ENCODE peak calls at places on chromosomes 7 and 10, in four cellular contexts. Z is OCI-LY7, O is GM23248, C is SK-N-SH. L is an unnamed sample.
A peak's percentile ranks its signal among the peaks of the same experiment; 100 is the strongest.

GRCh38 chr7:156327474-156327873 is 313.1 kb upstream of the RNF32 start:
- DNase-seq in O (no peak), C (no peak), Z (no peak), L (no peak)

GRCh38 chr7:45695249-45695995 is 121.3 kb downstream of the ADCY1 start:
- DNase-seq in C (no peak), Z (no peak), O (no peak), L (no peak)

GRCh38 chr7:100867796-100868485 is 754 bp downstream of the TRIP6 start:
- DNase-seq in Z (no peak), O (peak; percentile 46), C (peak; percentile 46), L (peak; percentile 55)

GRCh38 chr10:71421075-71421434 is 24.3 kb downstream of the CDH23 start:
- DNase-seq in O (no peak), C (no peak), Z (no peak), L (no peak)

GRCh38 chr7:84647797-84648762 is 453.5 kb upstream of the SEMA3A start:
- DNase-seq in C (no peak), Z (no peak), O (peak; percentile 77), L (no peak)

GRCh38 chr7:13312327-13312726 is 624.9 kb downstream of the ARL4A start:
- DNase-seq in C (no peak), O (no peak), Z (peak; percentile 33), L (no peak)

GRCh38 chr7:1663243-1663642 is 6.8 kb upstream of the ELFN1 start:
- DNase-seq in O (no peak), C (peak; percentile 43), Z (no peak), L (no peak)

GRCh38 chr10:72935358-72935757 is 19.2 kb downstream of the PLA2G12B start:
- DNase-seq in C (no peak), Z (no peak), O (peak; percentile 7), L (no peak)

GRCh38 chr10:34433241-34434076 is 381.6 kb downstream of the PARD3 start:
- DNase-seq in Z (no peak), O (peak; percentile 69), C (no peak), L (no peak)

GRCh38 chr10:72011468-72011867 is 47.3 kb downstream of the CHST3 start:
- DNase-seq in O (no peak), Z (no peak), C (no peak), L (no peak)

GRCh38 chr10:84563355-84563754 is 235.0 kb downstream of the CCSER2 start:
- DNase-seq in Z (no peak), C (no peak), O (no peak), L (no peak)

GRCh38 chr10:124414077-124414476 is 4.6 kb downstream of the OAT start:
- DNase-seq in C (no peak), O (peak; percentile 64), Z (no peak), L (no peak)

GRCh38 chr7:12731214-12731656 is 43.8 kb downstream of the ARL4A start:
- DNase-seq in O (peak; percentile 38), Z (no peak), C (no peak), L (no peak)

GRCh38 chr7:41054960-41055700 is 647.8 kb downstream of the INHBA start:
- DNase-seq in C (no peak), Z (no peak), O (no peak), L (no peak)

GRCh38 chr7:74722045-74722603 is 51.7 kb upstream of the NCF1 start:
- DNase-seq in O (no peak), Z (no peak), C (no peak), L (peak; percentile 29)

GRCh38 chr10:75776738-75777504 is 345.5 kb downstream of the LRMDA start:
- DNase-seq in O (no peak), C (no peak), Z (no peak), L (no peak)

GRCh38 chr10:92690211-92691041 is 671 bp downstream of the HHEX start:
- DNase-seq in O (peak; percentile 66), Z (no peak), C (peak; percentile 59), L (peak; percentile 60)

GRCh38 chr10:1679821-1680650 is 57.3 kb downstream of the ADARB2 start:
- DNase-seq in O (no peak), C (no peak), Z (no peak), L (no peak)

GRCh38 chr10:97273700-97274099 is 18.7 kb downstream of the ARHGAP19 start:
- DNase-seq in Z (no peak), C (no peak), O (no peak), L (no peak)

GRCh38 chr10:63554666-63555065 is 33.5 kb downstream of the REEP3 start:
- DNase-seq in O (peak; percentile 85), Z (peak; percentile 12), C (no peak), L (no peak)

GRCh38 chr7:54963155-54963554 is 55.7 kb upstream of the EGFR start:
- DNase-seq in O (no peak), C (no peak), Z (no peak), L (no peak)

GRCh38 chr7:29843106-29843505 is 36.8 kb downstream of the WIPF3 start:
- DNase-seq in O (no peak), Z (no peak), C (no peak), L (no peak)

GRCh38 chr7:35185908-35186731 is 67.8 kb downstream of the TBX20 start:
- DNase-seq in C (peak; percentile 73), Z (no peak), O (peak; percentile 19), L (peak; percentile 28)

GRCh38 chr10:106474891-106475290 is 689.6 kb downstream of the SORCS1 start:
- DNase-seq in C (no peak), Z (no peak), O (peak; percentile 8), L (no peak)

GRCh38 chr10:13219685-13220670 is 14.2 kb downstream of the UCMA start:
- DNase-seq in C (no peak), Z (peak; percentile 79), O (peak; percentile 14), L (peak; percentile 32)

GRCh38 chr10:2036209-2036608 is 298.9 kb upstream of the ADARB2 start:
- DNase-seq in Z (no peak), C (no peak), O (no peak), L (no peak)

GRCh38 chr10:46297406-46298204 is 10.8 kb downstream of the ANTXRL start:
- DNase-seq in Z (no peak), C (no peak), O (no peak), L (no peak)

GRCh38 chr10:110641256-110641655 is 2.9 kb upstream of the RBM20 start:
- DNase-seq in C (peak; percentile 62), O (no peak), Z (peak; percentile 58), L (peak; percentile 68)

GRCh38 chr10:109945473-109946177 is 22.3 kb upstream of the XPNPEP1 start:
- DNase-seq in C (no peak), O (no peak), Z (no peak), L (no peak)

GRCh38 chr10:125057158-125058001 is 103.0 kb downstream of the CTBP2 start:
- DNase-seq in C (peak; percentile 78), Z (peak; percentile 20), O (peak; percentile 85), L (peak; percentile 57)

GRCh38 chr10:91495402-91495801 is 85.3 kb downstream of the HECTD2 start:
- DNase-seq in Z (no peak), O (peak; percentile 39), C (no peak), L (no peak)

GRCh38 chr10:61902448-61903183 is 1.1 kb downstream of the ARID5B start:
- DNase-seq in C (peak; percentile 62), O (peak; percentile 77), Z (peak; percentile 81), L (peak; percentile 68)

GRCh38 chr7:102321351-102322201 is 34.7 kb downstream of the SPDYE6 start:
- DNase-seq in O (peak; percentile 55), C (peak; percentile 46), Z (no peak), L (peak; percentile 67)

GRCh38 chr10:26557641-26558014 is 119.5 kb downstream of the APBB1IP start:
- DNase-seq in Z (no peak), O (peak; percentile 86), C (no peak), L (no peak)

GRCh38 chr10:119290301-119291036 is 83.1 kb downstream of the GRK5 start:
- DNase-seq in C (no peak), Z (no peak), O (peak; percentile 26), L (no peak)

GRCh38 chr7:153934629-153935028 is 117.6 kb upstream of the DPP6 start:
- DNase-seq in Z (no peak), C (peak; percentile 80), O (no peak), L (no peak)

GRCh38 chr10:14659626-14660196 is 115.0 kb downstream of the FAM107B start:
- DNase-seq in O (peak; percentile 5), Z (peak; percentile 94), C (no peak), L (no peak)

GRCh38 chr7:22154130-22154529 is 202.8 kb downstream of the RAPGEF5 start:
- DNase-seq in O (no peak), Z (no peak), C (peak; percentile 26), L (no peak)

GRCh38 chr7:98051118-98051744 is 55.4 kb upstream of the LMTK2 start:
- DNase-seq in C (peak; percentile 81), Z (peak; percentile 59), O (no peak), L (peak; percentile 32)

GRCh38 chr10:82089327-82089726 is 214.3 kb downstream of the NRG3 start:
- DNase-seq in C (peak; percentile 28), Z (no peak), O (no peak), L (no peak)
- TF ChIP-seq EZH2phosphoT487 in C (no peak), Z (no peak), O (no peak), L (no peak)

DNA sequence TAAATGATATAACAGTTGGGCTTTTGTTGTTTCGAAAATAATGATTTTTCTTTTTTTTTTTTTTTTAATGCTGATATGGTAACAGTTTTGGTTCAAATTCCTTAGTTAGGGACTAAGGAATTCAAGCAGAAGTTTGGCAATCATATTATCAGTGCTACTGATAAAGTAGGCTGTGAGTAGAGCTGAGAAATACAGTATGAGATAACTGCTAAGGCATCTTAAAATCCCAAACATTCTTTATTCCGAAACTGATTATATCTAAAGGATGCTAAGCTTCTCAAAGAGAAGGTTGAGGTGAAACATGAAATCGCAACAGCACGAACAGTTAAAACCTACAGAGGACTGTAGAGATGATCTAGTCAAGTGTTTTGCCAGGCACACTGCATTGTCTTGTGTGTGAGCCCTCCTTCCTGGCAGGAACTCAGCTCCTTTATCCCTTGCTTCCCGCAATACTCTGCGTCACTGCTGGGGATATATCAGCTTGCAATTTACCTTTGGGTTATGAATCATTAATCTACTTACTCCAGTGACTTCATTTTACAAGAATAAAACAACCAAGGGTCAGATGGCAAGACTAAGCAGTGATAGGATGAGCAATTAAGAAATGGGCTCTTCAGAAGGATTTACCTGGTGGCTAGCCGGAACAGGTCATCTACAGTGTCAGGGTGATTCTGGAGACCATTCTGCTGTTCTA is 36.7 kb downstream of the IRF5 start:
- DNase-seq in Z (no peak), C (no peak), O (no peak), L (no peak)
- TF ChIP-seq EZH2phosphoT487 in Z (no peak), C (no peak), O (no peak), L (no peak)

GRCh38 chr10:114477285-114477684 is 73.0 kb upstream of the AFAP1L2 start:
- DNase-seq in O (peak; percentile 7), Z (no peak), C (no peak), L (no peak)
- TF ChIP-seq EZH2phosphoT487 in O (no peak), Z (no peak), C (no peak), L (no peak)

GRCh38 chr10:16606421-16606820 is 84.7 kb upstream of the C1QL3 start:
- DNase-seq in O (peak; percentile 41), Z (no peak), C (no peak), L (no peak)

GRCh38 chr10:16606923-16607322 is 85.2 kb upstream of the C1QL3 start:
- DNase-seq in O (no peak), Z (no peak), C (no peak), L (no peak)

GRCh38 chr10:16609195-16609594 is 87.5 kb upstream of the C1QL3 start:
- DNase-seq in C (no peak), O (no peak), Z (no peak), L (no peak)

GRCh38 chr10:16611037-16611436 is 89.4 kb upstream of the C1QL3 start:
- DNase-seq in Z (no peak), C (no peak), O (no peak), L (no peak)

GRCh38 chr10:16612148-16612742 is 90.6 kb upstream of the C1QL3 start:
- DNase-seq in O (peak; percentile 47), C (no peak), Z (peak; percentile 31), L (peak; percentile 60)
- TF ChIP-seq EZH2phosphoT487 in O (no peak), C (no peak), Z (no peak), L (no peak)